ENCODE peak calls at places on chromosomes 3 and 15, in eight cellular contexts. J is body of pancreas; Q is cardiac muscle cell; I is hepatocyte; H is adrenal gland; A is psoas muscle; N is CD8-positive, alpha-beta T cell; X is HCT116. M is an unnamed sample.

GRCh38 chr3:14480207-14481017 is 59.7 kb downstream of the GRIP2 start:
- DNase-seq in J (no peak), Q (peak; percentile 22), I (peak; percentile 60), H (peak; percentile 60), A (no peak), N (no peak), X (no peak), M (no peak)

GRCh38 chr3:52086939-52087675 is 30.7 kb upstream of the DUSP7 start:
- DNase-seq in J (no peak), Q (no peak), I (no peak), H (no peak), A (no peak), N (no peak), X (no peak), M (no peak)

GRCh38 chr3:61561374-61562041 is at the start of gene PTPRG:
- DNase-seq in J (peak; percentile 90), Q (peak; percentile 95), I (peak; percentile 96), H (peak; percentile 91), A (peak; percentile 89), N (no peak), X (peak; percentile 69), M (peak; percentile 88)

GRCh38 chr3:151008699-151009098 is 36.2 kb upstream of the CLRN1 start:
- DNase-seq in J (no peak), Q (peak; percentile 15), I (peak; percentile 37), H (no peak), A (no peak), N (no peak), X (peak; percentile 13), M (no peak)

GRCh38 chr15:38217181-38217580 is 35.5 kb upstream of the SPRED1 start:
- DNase-seq in J (no peak), Q (no peak), I (no peak), H (no peak), A (no peak), N (no peak), X (no peak), M (no peak)

GRCh38 chr3:4421121-4421520 is 45.9 kb downstream of the SUMF1 start:
- DNase-seq in J (no peak), Q (no peak), I (no peak), H (no peak), A (no peak), N (no peak), X (no peak), M (no peak)

GRCh38 chr3:17629400-17629799 is 113.0 kb downstream of the TBC1D5 start:
- DNase-seq in J (no peak), Q (no peak), I (no peak), H (no peak), A (no peak), N (no peak), X (no peak), M (no peak)

GRCh38 chr3:64454179-64454578 is 228.9 kb upstream of the PRICKLE2 start:
- DNase-seq in J (no peak), Q (no peak), I (peak; percentile 32), H (no peak), A (no peak), N (no peak), X (no peak), M (no peak)

GRCh38 chr3:117499189-117499870 is 789.8 kb downstream of the TUSC7 start:
- DNase-seq in J (no peak), Q (no peak), I (no peak), H (no peak), A (no peak), N (no peak), X (no peak), M (no peak)

GRCh38 chr15:84911879-84912660 is 27.6 kb downstream of the SLC28A1 start:
- DNase-seq in J (peak; percentile 80), Q (no peak), I (peak; percentile 73), H (peak; percentile 93), A (peak; percentile 91), N (no peak), X (peak; percentile 71), M (peak; percentile 60)

GRCh38 chr15:63940956-63941620 is 105.2 kb downstream of the DAPK2 start:
- DNase-seq in J (no peak), Q (no peak), I (no peak), H (no peak), A (no peak), N (no peak), X (no peak), M (peak; percentile 14)

GRCh38 chr3:190443257-190443656 is 6.4 kb downstream of the TMEM207 start:
- DNase-seq in J (no peak), Q (no peak), I (no peak), H (no peak), A (no peak), N (no peak), X (no peak), M (no peak)

GRCh38 chr3:185308126-185308754 is 54.4 kb upstream of the EHHADH start:
- DNase-seq in J (peak; percentile 76), Q (peak; percentile 56), I (peak; percentile 69), H (peak; percentile 86), A (no peak), N (peak; percentile 48), X (peak; percentile 51), M (peak; percentile 78)

GRCh38 chr3:157335198-157335597 is 101.5 kb upstream of the PTX3 start:
- DNase-seq in J (no peak), Q (no peak), I (no peak), H (no peak), A (no peak), N (no peak), X (no peak), M (no peak)

GRCh38 chr3:110932515-110933095 is 139.0 kb upstream of the NECTIN3 start:
- DNase-seq in J (no peak), Q (no peak), I (no peak), H (no peak), A (no peak), N (no peak), X (no peak), M (no peak)

DNA sequence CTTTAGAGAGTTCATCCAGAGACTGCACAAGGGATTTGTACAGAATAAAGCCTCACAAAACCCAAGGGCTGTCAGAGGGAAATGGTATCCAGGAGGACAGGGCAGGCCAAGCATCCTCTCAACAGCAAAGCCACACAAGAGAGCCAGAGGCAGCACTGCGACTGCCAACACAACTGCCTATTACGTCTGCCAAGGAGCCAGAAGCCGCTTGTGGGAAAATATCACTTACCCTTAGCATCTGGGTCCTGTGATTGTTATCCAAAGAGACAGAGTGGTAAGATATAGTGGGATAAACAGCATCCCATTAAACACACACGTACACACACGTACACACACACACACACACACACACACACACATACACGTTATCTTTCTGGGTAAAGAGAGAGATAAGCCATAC is 618.3 kb upstream of the AGTR1 start:
- DNase-seq in J (no peak), Q (no peak), I (no peak), H (no peak), A (no peak), N (no peak), X (no peak), M (no peak)
- H3K27ac ChIP-seq in J (no peak overlapping the region), Q (no peak overlapping the region), I (no peak overlapping the region), H (no peak overlapping the region), A (no peak overlapping the region), N (no peak overlapping the region), X (no peak overlapping the region), M (no peak overlapping the region)

GRCh38 chr3:12841970-12842328 is 584 bp upstream of the RPL32 start:
- DNase-seq in J (no peak), Q (no peak), I (no peak), H (no peak), A (no peak), N (no peak), X (no peak), M (no peak)
- TF ChIP-seq CTCF in J (no peak), Q (no peak), I (no peak), H (peak; percentile 18), A (no peak), N (peak; percentile 11), X (no peak), M (no peak)

DNA sequence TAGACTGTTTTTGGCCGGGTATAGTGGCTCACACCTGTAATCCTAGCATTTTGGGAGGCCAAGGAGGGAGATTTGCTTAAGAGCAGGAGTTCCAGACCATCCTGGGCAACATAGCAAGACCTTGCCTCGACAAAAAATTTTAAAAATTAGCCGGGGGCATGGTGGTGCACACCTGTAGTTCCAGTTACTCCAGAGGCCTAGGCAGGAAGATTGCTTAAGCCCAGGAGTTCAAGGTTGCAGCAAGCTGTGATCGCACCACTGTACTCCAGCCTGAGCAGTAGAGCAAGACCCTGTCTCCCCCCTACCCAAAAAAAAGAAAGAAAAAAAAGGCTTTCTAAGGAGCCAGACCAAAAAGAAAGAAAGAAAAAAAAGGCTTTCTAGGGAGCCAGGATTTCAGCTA is 36.7 kb downstream of the TMOD3 start:
- DNase-seq in J (no peak), Q (no peak), I (no peak), H (no peak), A (no peak), N (no peak), X (no peak), M (no peak)
- H3K27me3 ChIP-seq in J (no peaks in the 10 kb centered on the region), Q (no peaks in the 10 kb centered on the region), I (no peaks in the 10 kb centered on the region), H (no peaks in the 10 kb centered on the region), A (no peaks in the 10 kb centered on the region), N (no peaks in the 10 kb centered on the region), X (no peaks in the 10 kb centered on the region), M (no peaks in the 10 kb centered on the region)

GRCh38 chr3:49536875-49537533 is 17.3 kb upstream of the BSN start:
- DNase-seq in J (no peak), Q (no peak), I (no peak), H (no peak), A (no peak), N (no peak), X (no peak), M (no peak)

GRCh38 chr3:49533031-49533430 is 21.2 kb upstream of the BSN start:
- DNase-seq in J (no peak), Q (no peak), I (no peak), H (no peak), A (no peak), N (no peak), X (no peak), M (no peak)

GRCh38 chr3:49533786-49534519 is 20.3 kb upstream of the BSN start:
- DNase-seq in J (no peak), Q (no peak), I (no peak), H (peak; percentile 76), A (no peak), N (no peak), X (no peak), M (no peak)

GRCh38 chr3:49534581-49535495 is 19.4 kb upstream of the BSN start:
- DNase-seq in J (peak; percentile 91), Q (no peak), I (peak; percentile 56), H (no peak), A (no peak), N (no peak), X (no peak), M (no peak)

DNA sequence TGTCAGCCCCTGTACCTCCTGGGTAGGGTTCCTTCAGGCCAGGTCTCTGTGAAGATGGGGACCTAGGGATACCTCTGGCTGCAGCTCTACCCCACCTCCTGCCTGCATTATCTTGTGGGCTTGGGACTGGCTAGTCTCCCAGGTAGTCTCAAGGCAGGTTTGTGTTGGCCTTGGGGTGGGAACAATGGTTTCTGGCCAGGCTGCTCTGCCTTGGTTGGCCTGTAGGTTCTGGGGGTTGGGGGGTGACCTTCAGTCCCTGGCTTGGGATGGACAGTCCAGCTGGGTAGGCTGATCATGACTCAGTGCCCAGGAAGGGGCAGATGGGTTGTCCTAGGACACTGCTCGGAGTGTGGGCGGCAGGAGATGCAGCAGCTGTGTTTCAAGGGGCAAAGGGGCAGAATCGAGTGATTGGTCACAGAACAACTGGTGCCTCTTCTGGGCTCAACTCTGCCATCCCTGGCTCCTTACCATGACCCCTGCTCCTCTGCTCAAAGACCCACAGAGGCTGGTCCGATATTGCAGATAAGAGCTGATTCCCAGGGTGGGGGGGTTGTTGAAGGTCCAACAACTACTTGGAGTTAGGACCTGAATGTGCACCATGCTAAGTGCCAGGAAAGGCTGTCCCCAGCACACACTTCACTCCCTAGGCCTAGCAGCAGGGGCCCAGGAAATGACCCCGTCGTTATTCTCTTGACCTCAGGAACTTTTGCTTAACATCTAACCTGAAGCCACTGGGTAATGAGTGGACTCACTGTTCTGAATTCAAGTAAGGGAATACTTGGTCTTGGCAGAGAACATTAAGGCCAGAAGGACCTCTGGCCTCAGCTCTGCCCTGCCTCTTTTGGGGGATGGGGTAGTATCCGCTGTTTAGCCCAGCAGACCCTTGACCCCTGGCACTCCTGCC is 18.1 kb upstream of the BSN start:
- DNase-seq in J (no peak), Q (no peak), I (no peak), H (no peak), A (peak; percentile 45), N (no peak), X (no peak), M (no peak)
- H3K27ac ChIP-seq in J (peak overlapping the region; percentile 86), Q (peak overlapping the region; percentile 72), I (no peak overlapping the region), H (peak overlapping the region; percentile 78), A (peak overlapping the region; percentile 53), N (no peak overlapping the region), X (no peak overlapping the region), M (no peak overlapping the region)